ENCODE peak calls at places on chromosomes 4 and X, in eight cellular contexts. One of them, this sample, is unnamed.

GRCh38 chrX:10665681-10666080 is 45.3 kb upstream of the MID1 start:
- DNase-seq in WTC11: no peak
- DNase-seq in sciatic nerve: no peak
- DNase-seq in activated CD4-positive, alpha-beta T cell treated with anti-CD3 and anti-CD28 coated beads for 48 hours: no peak
- DNase-seq in neural crest cell: no peak
- DNase-seq in GM10248: no peak
- DNase-seq in HTR-8/SVneo: no peak
- DNase-seq in GM13977: no peak
- DNase-seq in this sample: no peak

GRCh38 chr4:159070742-159071141 is 32.1 kb upstream of the RAPGEF2 start:
- DNase-seq in WTC11: no peak
- DNase-seq in sciatic nerve: peak; percentile 74
- DNase-seq in activated CD4-positive, alpha-beta T cell treated with anti-CD3 and anti-CD28 coated beads for 48 hours: no peak
- DNase-seq in neural crest cell: no peak
- DNase-seq in GM10248: no peak
- DNase-seq in HTR-8/SVneo: no peak
- DNase-seq in GM13977: no peak
- DNase-seq in this sample: no peak

GRCh38 chrX:138127314-138127713 is 561.4 kb downstream of the ZIC3 start:
- DNase-seq in WTC11: no peak
- DNase-seq in sciatic nerve: no peak
- DNase-seq in activated CD4-positive, alpha-beta T cell treated with anti-CD3 and anti-CD28 coated beads for 48 hours: no peak
- DNase-seq in neural crest cell: no peak
- DNase-seq in GM10248: no peak
- DNase-seq in HTR-8/SVneo: no peak
- DNase-seq in GM13977: no peak
- DNase-seq in this sample: no peak

GRCh38 chr4:187124311-187124710 is 400.7 kb upstream of the FAT1 start:
- DNase-seq in WTC11: no peak
- DNase-seq in sciatic nerve: no peak
- DNase-seq in activated CD4-positive, alpha-beta T cell treated with anti-CD3 and anti-CD28 coated beads for 48 hours: no peak
- DNase-seq in neural crest cell: peak; percentile 8
- DNase-seq in GM10248: no peak
- DNase-seq in HTR-8/SVneo: no peak
- DNase-seq in GM13977: no peak
- DNase-seq in this sample: no peak

GRCh38 chr4:113397114-113397701 is 347.8 kb downstream of the ANK2 start:
- DNase-seq in WTC11: no peak
- DNase-seq in sciatic nerve: no peak
- DNase-seq in activated CD4-positive, alpha-beta T cell treated with anti-CD3 and anti-CD28 coated beads for 48 hours: no peak
- DNase-seq in neural crest cell: no peak
- DNase-seq in GM10248: no peak
- DNase-seq in HTR-8/SVneo: no peak
- DNase-seq in GM13977: no peak
- DNase-seq in this sample: no peak

GRCh38 chr4:145406970-145407369 is 74.7 kb upstream of the SMAD1 start:
- DNase-seq in WTC11: no peak
- DNase-seq in sciatic nerve: no peak
- DNase-seq in activated CD4-positive, alpha-beta T cell treated with anti-CD3 and anti-CD28 coated beads for 48 hours: no peak
- DNase-seq in neural crest cell: no peak
- DNase-seq in GM10248: no peak
- DNase-seq in HTR-8/SVneo: no peak
- DNase-seq in GM13977: no peak
- DNase-seq in this sample: no peak

GRCh38 chr4:38787693-38788092 is 4.9 kb upstream of the TLR10 start:
- DNase-seq in WTC11: no peak
- DNase-seq in sciatic nerve: no peak
- DNase-seq in activated CD4-positive, alpha-beta T cell treated with anti-CD3 and anti-CD28 coated beads for 48 hours: no peak
- DNase-seq in neural crest cell: no peak
- DNase-seq in GM10248: no peak
- DNase-seq in HTR-8/SVneo: no peak
- DNase-seq in GM13977: no peak
- DNase-seq in this sample: no peak

GRCh38 chrX:26922278-26922677 is 540.9 kb downstream of the PPP4R3C start:
- DNase-seq in WTC11: no peak
- DNase-seq in sciatic nerve: no peak
- DNase-seq in activated CD4-positive, alpha-beta T cell treated with anti-CD3 and anti-CD28 coated beads for 48 hours: no peak
- DNase-seq in neural crest cell: no peak
- DNase-seq in GM10248: no peak
- DNase-seq in HTR-8/SVneo: peak; percentile 19
- DNase-seq in GM13977: no peak
- DNase-seq in this sample: no peak

GRCh38 chrX:115582035-115582870 is 21.3 kb downstream of the PLS3 start:
- DNase-seq in WTC11: no peak
- DNase-seq in sciatic nerve: no peak
- DNase-seq in activated CD4-positive, alpha-beta T cell treated with anti-CD3 and anti-CD28 coated beads for 48 hours: no peak
- DNase-seq in neural crest cell: no peak
- DNase-seq in GM10248: no peak
- DNase-seq in HTR-8/SVneo: no peak
- DNase-seq in GM13977: no peak
- DNase-seq in this sample: no peak

GRCh38 chrX:133473451-133473850 is 58.2 kb upstream of the GPC4 start:
- DNase-seq in WTC11: no peak
- DNase-seq in sciatic nerve: no peak
- DNase-seq in activated CD4-positive, alpha-beta T cell treated with anti-CD3 and anti-CD28 coated beads for 48 hours: no peak
- DNase-seq in neural crest cell: no peak
- DNase-seq in GM10248: no peak
- DNase-seq in HTR-8/SVneo: no peak
- DNase-seq in GM13977: no peak
- DNase-seq in this sample: no peak

GRCh38 chrX:15269618-15270521 is at the start of gene ASB9:
- DNase-seq in WTC11: peak; percentile 9
- DNase-seq in sciatic nerve: no peak
- DNase-seq in activated CD4-positive, alpha-beta T cell treated with anti-CD3 and anti-CD28 coated beads for 48 hours: peak; percentile 15
- DNase-seq in neural crest cell: no peak
- DNase-seq in GM10248: no peak
- DNase-seq in HTR-8/SVneo: peak; percentile 70
- DNase-seq in GM13977: peak; percentile 28
- DNase-seq in this sample: no peak

GRCh38 chr4:60216752-60217151 is 983.4 kb upstream of the ADGRL3 start:
- DNase-seq in WTC11: no peak
- DNase-seq in sciatic nerve: no peak
- DNase-seq in activated CD4-positive, alpha-beta T cell treated with anti-CD3 and anti-CD28 coated beads for 48 hours: no peak
- DNase-seq in neural crest cell: no peak
- DNase-seq in GM10248: no peak
- DNase-seq in HTR-8/SVneo: peak; percentile 0
- DNase-seq in GM13977: no peak
- DNase-seq in this sample: no peak

GRCh38 chr4:25356068-25356467 is 21.0 kb upstream of the ANAPC4 start:
- DNase-seq in WTC11: no peak
- DNase-seq in sciatic nerve: no peak
- DNase-seq in activated CD4-positive, alpha-beta T cell treated with anti-CD3 and anti-CD28 coated beads for 48 hours: no peak
- DNase-seq in neural crest cell: no peak
- DNase-seq in GM10248: no peak
- DNase-seq in HTR-8/SVneo: no peak
- DNase-seq in GM13977: no peak
- DNase-seq in this sample: no peak

GRCh38 chr4:165204462-165204830 is 2.9 kb upstream of the KLHL2 start:
- DNase-seq in WTC11: no peak
- DNase-seq in sciatic nerve: no peak
- DNase-seq in activated CD4-positive, alpha-beta T cell treated with anti-CD3 and anti-CD28 coated beads for 48 hours: peak; percentile 27
- DNase-seq in neural crest cell: no peak
- DNase-seq in GM10248: peak; percentile 21
- DNase-seq in HTR-8/SVneo: no peak
- DNase-seq in GM13977: no peak
- DNase-seq in this sample: peak; percentile 15

This sample was measured in K562.